ENCODE peak calls at places on chromosomes 6 and 20, in six cellular contexts. Q is tibial artery, J is heart right ventricle, I is uterus, W is WERI-Rb-1, Y is right lobe of liver. T is an unnamed sample.

GRCh38 chr20:57408131-57408530 is 16.9 kb downstream of the RBM38 start:
- DNase-seq in Q (no peak), J (no peak), I (no peak), W (no peak), Y (no peak), T (peak; percentile 67)

GRCh38 chr20:46799781-46800180 is 90.3 kb downstream of the SLC2A10 start:
- DNase-seq in Q (no peak), J (no peak), I (no peak), W (peak; percentile 89), Y (no peak), T (no peak)

GRCh38 chr20:60715172-60715571 is 536.9 kb upstream of the CDH4 start:
- DNase-seq in Q (no peak), J (no peak), I (no peak), W (peak; percentile 14), Y (no peak), T (no peak)

GRCh38 chr20:11891827-11892521 is 25.7 kb upstream of the BTBD3 start:
- DNase-seq in Q (no peak), J (peak; percentile 81), I (peak; percentile 65), W (peak; percentile 58), Y (peak; percentile 49), T (peak; percentile 13)

GRCh38 chr6:42352856-42353564 is 98.7 kb downstream of the TRERF1 start:
- DNase-seq in Q (no peak), J (no peak), I (no peak), W (no peak), Y (no peak), T (no peak)

GRCh38 chr6:43744490-43744889 is 25.5 kb upstream of the VEGFA start:
- DNase-seq in Q (peak; percentile 49), J (no peak), I (no peak), W (peak; percentile 6), Y (no peak), T (no peak)

GRCh38 chr6:146028250-146028789 is 542 bp upstream of the GRM1 start:
- DNase-seq in Q (peak; percentile 67), J (peak; percentile 51), I (no peak), W (peak; percentile 21), Y (peak; percentile 65), T (no peak)

GRCh38 chr6:32271427-32271826 is 47.6 kb upstream of the NOTCH4 start:
- DNase-seq in Q (no peak), J (no peak), I (no peak), W (no peak), Y (no peak), T (no peak)

GRCh38 chr6:167470101-167470835 is 145.4 kb downstream of the TTLL2 start:
- DNase-seq in Q (no peak), J (no peak), I (no peak), W (peak; percentile 37), Y (no peak), T (no peak)

GRCh38 chr6:154792761-154793160 is 59.5 kb downstream of the SCAF8 start:
- DNase-seq in Q (no peak), J (no peak), I (no peak), W (no peak), Y (no peak), T (no peak)

GRCh38 chr6:16081337-16081736 is 47.5 kb upstream of the MYLIP start:
- DNase-seq in Q (no peak), J (no peak), I (no peak), W (no peak), Y (no peak), T (no peak)

GRCh38 chr20:32925481-32926196 is 66.9 kb downstream of the EFCAB8 start:
- DNase-seq in Q (no peak), J (no peak), I (no peak), W (no peak), Y (no peak), T (no peak)

GRCh38 chr20:32839982-32840285 is 18.8 kb upstream of the EFCAB8 start:
- DNase-seq in Q (no peak), J (no peak), I (no peak), W (no peak), Y (no peak), T (no peak)

GRCh38 chr20:62241501-62241900 is 3.2 kb downstream of the OSBPL2 start:
- DNase-seq in Q (no peak), J (no peak), I (no peak), W (no peak), Y (no peak), T (no peak)

GRCh38 chr6:45886776-45887175 is 128.9 kb downstream of the CLIC5 start:
- DNase-seq in Q (no peak), J (no peak), I (no peak), W (no peak), Y (no peak), T (no peak)

GRCh38 chr20:44370639-44371218 is 15.2 kb downstream of the HNF4A start:
- DNase-seq in Q (no peak), J (no peak), I (no peak), W (no peak), Y (peak; percentile 65), T (no peak)

GRCh38 chr20:33697129-33697528 is 10.9 kb upstream of the E2F1 start:
- DNase-seq in Q (peak; percentile 86), J (no peak), I (peak; percentile 88), W (no peak), Y (no peak), T (peak; percentile 24)

DNA sequence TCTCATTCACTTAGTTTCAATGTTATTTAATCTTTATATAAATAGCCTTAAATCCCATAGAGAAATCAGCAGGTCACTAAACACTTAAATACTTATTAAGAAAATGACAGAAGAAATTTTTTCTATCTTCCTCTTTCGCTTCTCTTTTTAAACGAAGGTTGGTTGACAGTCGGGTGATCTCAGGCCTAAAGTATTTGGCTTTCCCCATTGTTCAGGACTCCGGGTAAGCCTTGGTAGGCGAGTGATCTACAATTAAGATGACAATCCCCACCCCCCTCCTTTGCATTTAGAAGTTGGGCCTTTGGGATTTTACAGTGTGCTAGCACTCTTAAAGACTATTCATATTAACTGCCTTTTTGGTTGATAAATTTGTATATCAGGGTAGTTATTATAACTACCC is 19.7 kb upstream of the UTRN start:
- DNase-seq in Q (no peak), J (peak; percentile 29), I (no peak), W (no peak), Y (no peak), T (no peak)
- H3K4me3 ChIP-seq in Q (no peak overlapping the region), J (no peak overlapping the region), I (no peak overlapping the region), W (no peak overlapping the region), Y (peak overlapping the region; percentile 3), T (no peak overlapping the region)

GRCh38 chr6:34196833-34197195 is 39.9 kb upstream of the HMGA1 start:
- DNase-seq in Q (no peak), J (no peak), I (no peak), W (no peak), Y (no peak), T (no peak)

GRCh38 chr6:34196116-34196832 is 40.4 kb upstream of the HMGA1 start:
- DNase-seq in Q (peak; percentile 91), J (peak; percentile 85), I (peak; percentile 80), W (peak; percentile 91), Y (peak; percentile 90), T (peak; percentile 76)

GRCh38 chr6:34195726-34196115 is 41.0 kb upstream of the HMGA1 start:
- DNase-seq in Q (no peak), J (no peak), I (peak; percentile 21), W (no peak), Y (no peak), T (no peak)

GRCh38 chr6:34190504-34191122 is 44.7 kb upstream of the GRM4 start:
- DNase-seq in Q (peak; percentile 44), J (no peak), I (no peak), W (peak; percentile 76), Y (no peak), T (no peak)

GRCh38 chr6:34194770-34195169 is 41.9 kb upstream of the HMGA1 start:
- DNase-seq in Q (no peak), J (no peak), I (no peak), W (no peak), Y (no peak), T (no peak)
- TF ChIP-seq CTCF in Q (no peak), J (no peak), I (no peak), W (peak; percentile 63), Y (no peak), T (no peak)

GRCh38 chr6:89690944-89691324 is 52.4 kb upstream of the LYRM2 start:
- DNase-seq in Q (no peak), J (no peak), I (no peak), W (no peak), Y (no peak), T (no peak)
- H3K36me3 ChIP-seq in Q (peaks cover 97% of the 10 kb centered on the region), J (peaks cover 99% of the 10 kb centered on the region), I (no peaks in the 10 kb centered on the region), W (peaks cover 89% of the 10 kb centered on the region), Y (peaks cover 100% of the 10 kb centered on the region), T (peaks cover 81% of the 10 kb centered on the region)

DNA sequence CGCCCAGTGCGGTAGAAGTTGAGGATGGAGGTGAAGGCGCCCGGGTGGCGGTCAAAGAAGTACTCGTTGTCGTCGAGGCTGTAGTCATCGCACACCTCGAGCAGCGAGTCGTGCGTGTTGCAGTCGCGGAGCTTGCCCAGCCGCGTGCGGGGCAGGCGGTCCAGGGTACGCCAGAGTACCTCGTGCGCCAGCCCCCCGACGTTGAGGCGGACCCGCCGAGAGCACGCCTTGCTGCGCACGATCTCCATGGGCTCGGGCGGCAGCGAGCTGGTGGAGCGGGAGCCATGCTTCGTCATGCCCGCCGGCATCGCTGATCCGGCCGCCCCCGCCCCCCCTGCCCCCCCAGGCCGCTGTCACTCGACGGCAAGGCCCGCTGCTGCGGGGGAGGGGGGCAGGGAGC is 295 bp downstream of the KCNB1 start:
- DNase-seq in Q (no peak), J (no peak), I (no peak), W (no peak), Y (no peak), T (no peak)
- H3K4me3 ChIP-seq in Q (peak overlapping the region; percentile 51), J (no peak overlapping the region), I (peak overlapping the region; percentile 23), W (peak overlapping the region; percentile 70), Y (no peak overlapping the region), T (peak overlapping the region; percentile 61)

GRCh38 chr6:122770835-122771601 is 8.5 kb upstream of the FABP7 start:
- DNase-seq in Q (no peak), J (no peak), I (no peak), W (peak; percentile 16), Y (no peak), T (no peak)

GRCh38 chr6:122775975-122776374 is 3.5 kb upstream of the FABP7 start:
- DNase-seq in Q (no peak), J (no peak), I (no peak), W (no peak), Y (no peak), T (no peak)

GRCh38 chr6:122778334-122778733 is 1.2 kb upstream of the FABP7 start:
- DNase-seq in Q (no peak), J (no peak), I (no peak), W (no peak), Y (no peak), T (no peak)

DNA sequence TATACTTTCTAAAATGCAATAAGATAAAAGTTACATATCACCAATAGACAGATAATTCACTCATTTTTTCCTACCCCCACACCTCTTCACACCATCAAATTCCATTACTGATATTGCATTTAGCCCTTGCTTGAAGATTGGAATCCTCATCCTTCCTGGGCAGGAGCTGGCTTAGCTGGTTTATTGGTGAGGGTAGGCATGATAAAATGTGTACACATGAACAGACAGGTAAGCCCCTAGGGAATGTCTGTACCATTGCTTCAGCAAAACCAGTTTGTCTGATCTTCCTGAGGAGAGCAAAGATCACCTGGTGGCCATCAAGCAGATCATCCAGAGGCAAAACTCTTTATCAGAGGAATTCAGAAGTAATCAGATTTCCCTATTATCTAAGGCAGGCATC is 6.8 kb upstream of the FABP7 start:
- DNase-seq in Q (no peak), J (no peak), I (no peak), W (no peak), Y (no peak), T (no peak)
- TF ChIP-seq CTCF in Q (no peak), J (no peak), I (no peak), W (no peak), Y (no peak), T (no peak)